ENCODE peak calls at places on chromosomes 2 and 18, in ten cellular contexts. One of them, this sample, is unnamed.

GRCh38 chr2:65490222-65490621 is 57.8 kb upstream of the SPRED2 start:
- DNase-seq in H9: no peak
- DNase-seq in GM23338: no peak
- DNase-seq in mesenchymal stem cell: no peak
- DNase-seq in HepG2: no peak
- DNase-seq in keratinocyte: no peak
- DNase-seq in GM23248: no peak
- DNase-seq in mammary epithelial cell: no peak
- DNase-seq in OCI-LY7: no peak
- DNase-seq in fibroblast of lung: no peak
- DNase-seq in this sample: no peak

GRCh38 chr2:179636995-179637394 is 224.4 kb downstream of the ZNF385B start:
- DNase-seq in OCI-LY7: no peak
- DNase-seq in mesenchymal stem cell: no peak
- DNase-seq in H9: no peak
- DNase-seq in keratinocyte: no peak
- DNase-seq in fibroblast of lung: no peak
- DNase-seq in GM23248: peak; percentile 7
- DNase-seq in HepG2: no peak
- DNase-seq in GM23338: no peak
- DNase-seq in mammary epithelial cell: no peak
- DNase-seq in this sample: no peak

GRCh38 chr2:224723606-224724217 is 7.5 kb upstream of the CCDC195 start:
- DNase-seq in mesenchymal stem cell: no peak
- DNase-seq in H9: no peak
- DNase-seq in GM23248: peak; percentile 77
- DNase-seq in mammary epithelial cell: no peak
- DNase-seq in GM23338: no peak
- DNase-seq in OCI-LY7: no peak
- DNase-seq in fibroblast of lung: no peak
- DNase-seq in HepG2: no peak
- DNase-seq in keratinocyte: no peak
- DNase-seq in this sample: no peak

GRCh38 chr2:9400268-9401058 is 22.9 kb downstream of the ITGB1BP1 start:
- DNase-seq in HepG2: no peak
- DNase-seq in keratinocyte: no peak
- DNase-seq in H9: no peak
- DNase-seq in GM23248: no peak
- DNase-seq in mammary epithelial cell: no peak
- DNase-seq in OCI-LY7: peak; percentile 20
- DNase-seq in mesenchymal stem cell: no peak
- DNase-seq in GM23338: no peak
- DNase-seq in fibroblast of lung: no peak
- DNase-seq in this sample: no peak

GRCh38 chr18:74661008-74661407 is 63.3 kb downstream of the ZNF407 start:
- DNase-seq in GM23338: no peak
- DNase-seq in fibroblast of lung: no peak
- DNase-seq in HepG2: peak; percentile 12
- DNase-seq in keratinocyte: no peak
- DNase-seq in OCI-LY7: no peak
- DNase-seq in mesenchymal stem cell: no peak
- DNase-seq in GM23248: no peak
- DNase-seq in H9: no peak
- DNase-seq in mammary epithelial cell: no peak
- DNase-seq in this sample: no peak

GRCh38 chr18:3655637-3656050 is 205.7 kb downstream of the TGIF1 start:
- DNase-seq in keratinocyte: no peak
- DNase-seq in OCI-LY7: no peak
- DNase-seq in H9: no peak
- DNase-seq in fibroblast of lung: no peak
- DNase-seq in GM23338: no peak
- DNase-seq in GM23248: no peak
- DNase-seq in mesenchymal stem cell: no peak
- DNase-seq in mammary epithelial cell: no peak
- DNase-seq in HepG2: no peak
- DNase-seq in this sample: no peak

GRCh38 chr2:71494523-71495155 is 41.3 kb downstream of the DYSF start:
- DNase-seq in mammary epithelial cell: peak; percentile 19
- DNase-seq in GM23248: no peak
- DNase-seq in keratinocyte: peak; percentile 17
- DNase-seq in OCI-LY7: no peak
- DNase-seq in HepG2: no peak
- DNase-seq in H9: no peak
- DNase-seq in mesenchymal stem cell: no peak
- DNase-seq in fibroblast of lung: no peak
- DNase-seq in GM23338: no peak
- DNase-seq in this sample: peak; percentile 89

GRCh38 chr2:60267122-60267521 is 286.3 kb downstream of the BCL11A start:
- DNase-seq in mammary epithelial cell: no peak
- DNase-seq in GM23248: no peak
- DNase-seq in H9: no peak
- DNase-seq in fibroblast of lung: no peak
- DNase-seq in OCI-LY7: no peak
- DNase-seq in keratinocyte: no peak
- DNase-seq in HepG2: no peak
- DNase-seq in mesenchymal stem cell: no peak
- DNase-seq in GM23338: no peak
- DNase-seq in this sample: no peak

GRCh38 chr18:57439985-57440330 is 4.8 kb downstream of the ONECUT2 start:
- DNase-seq in GM23338: peak; percentile 50
- DNase-seq in mammary epithelial cell: no peak
- DNase-seq in H9: no peak
- DNase-seq in fibroblast of lung: no peak
- DNase-seq in mesenchymal stem cell: no peak
- DNase-seq in GM23248: no peak
- DNase-seq in HepG2: no peak
- DNase-seq in OCI-LY7: no peak
- DNase-seq in keratinocyte: no peak
- DNase-seq in this sample: no peak

GRCh38 chr2:175167792-175168563 is at the start of gene ATF2:
- DNase-seq in fibroblast of lung: peak; percentile 100
- DNase-seq in HepG2: peak; percentile 100
- DNase-seq in mesenchymal stem cell: peak; percentile 100
- DNase-seq in keratinocyte: peak; percentile 96
- DNase-seq in H9: peak; percentile 100
- DNase-seq in mammary epithelial cell: peak; percentile 100
- DNase-seq in GM23338: peak; percentile 100
- DNase-seq in OCI-LY7: peak; percentile 99
- DNase-seq in GM23248: peak; percentile 100
- DNase-seq in this sample: peak; percentile 99

GRCh38 chr2:112153179-112153490 is 14.9 kb downstream of the FBLN7 start:
- DNase-seq in HepG2: no peak
- DNase-seq in GM23338: no peak
- DNase-seq in mammary epithelial cell: no peak
- DNase-seq in mesenchymal stem cell: no peak
- DNase-seq in H9: no peak
- DNase-seq in GM23248: no peak
- DNase-seq in fibroblast of lung: no peak
- DNase-seq in OCI-LY7: no peak
- DNase-seq in keratinocyte: no peak
- DNase-seq in this sample: no peak

GRCh38 chr2:25697559-25698341 is 24.4 kb upstream of the DTNB start:
- DNase-seq in mesenchymal stem cell: no peak
- DNase-seq in fibroblast of lung: peak; percentile 21
- DNase-seq in GM23338: peak; percentile 62
- DNase-seq in mammary epithelial cell: no peak
- DNase-seq in GM23248: no peak
- DNase-seq in keratinocyte: no peak
- DNase-seq in H9: peak; percentile 49
- DNase-seq in OCI-LY7: no peak
- DNase-seq in HepG2: no peak
- DNase-seq in this sample: no peak

GRCh38 chr2:24779121-24779520 is 14.1 kb downstream of the PTRHD1 start:
- DNase-seq in GM23338: peak; percentile 36
- DNase-seq in mammary epithelial cell: no peak
- DNase-seq in H9: no peak
- DNase-seq in fibroblast of lung: no peak
- DNase-seq in mesenchymal stem cell: no peak
- DNase-seq in OCI-LY7: no peak
- DNase-seq in GM23248: no peak
- DNase-seq in keratinocyte: no peak
- DNase-seq in HepG2: no peak
- DNase-seq in this sample: no peak

GRCh38 chr2:203706403-203706802 is at the start of gene CD28:
- DNase-seq in fibroblast of lung: no peak
- DNase-seq in mesenchymal stem cell: no peak
- DNase-seq in HepG2: no peak
- DNase-seq in GM23338: no peak
- DNase-seq in mammary epithelial cell: no peak
- DNase-seq in keratinocyte: no peak
- DNase-seq in H9: no peak
- DNase-seq in GM23248: no peak
- DNase-seq in OCI-LY7: peak; percentile 98
- DNase-seq in this sample: no peak
- H2AFZ ChIP-seq in fibroblast of lung: no peak within 1 kb of the TSS
- H2AFZ ChIP-seq in mesenchymal stem cell: no peak within 1 kb of the TSS
- H2AFZ ChIP-seq in HepG2: no peak within 1 kb of the TSS
- H2AFZ ChIP-seq in GM23338: peak within 1 kb of the TSS; percentile 61
- H2AFZ ChIP-seq in mammary epithelial cell: no peak within 1 kb of the TSS
- H2AFZ ChIP-seq in keratinocyte: no peak within 1 kb of the TSS
- H2AFZ ChIP-seq in H9: no peak within 1 kb of the TSS
- H2AFZ ChIP-seq in GM23248: no peak within 1 kb of the TSS
- H2AFZ ChIP-seq in OCI-LY7: peak within 1 kb of the TSS; percentile 53
- H2AFZ ChIP-seq in this sample: no peak within 1 kb of the TSS

GRCh38 chr2:105181282-105181681 is 60.3 kb upstream of the GPR45 start:
- DNase-seq in keratinocyte: no peak
- DNase-seq in mesenchymal stem cell: no peak
- DNase-seq in H9: no peak
- DNase-seq in HepG2: no peak
- DNase-seq in fibroblast of lung: no peak
- DNase-seq in OCI-LY7: no peak
- DNase-seq in GM23248: no peak
- DNase-seq in mammary epithelial cell: no peak
- DNase-seq in GM23338: no peak
- DNase-seq in this sample: no peak
- H2AFZ ChIP-seq in keratinocyte: no peak overlapping the region
- H2AFZ ChIP-seq in mesenchymal stem cell: no peak overlapping the region
- H2AFZ ChIP-seq in H9: no peak overlapping the region
- H2AFZ ChIP-seq in HepG2: no peak overlapping the region
- H2AFZ ChIP-seq in fibroblast of lung: no peak overlapping the region
- H2AFZ ChIP-seq in OCI-LY7: no peak overlapping the region
- H2AFZ ChIP-seq in GM23248: no peak overlapping the region
- H2AFZ ChIP-seq in mammary epithelial cell: no peak overlapping the region
- H2AFZ ChIP-seq in GM23338: no peak overlapping the region
- H2AFZ ChIP-seq in this sample: no peak overlapping the region

DNA sequence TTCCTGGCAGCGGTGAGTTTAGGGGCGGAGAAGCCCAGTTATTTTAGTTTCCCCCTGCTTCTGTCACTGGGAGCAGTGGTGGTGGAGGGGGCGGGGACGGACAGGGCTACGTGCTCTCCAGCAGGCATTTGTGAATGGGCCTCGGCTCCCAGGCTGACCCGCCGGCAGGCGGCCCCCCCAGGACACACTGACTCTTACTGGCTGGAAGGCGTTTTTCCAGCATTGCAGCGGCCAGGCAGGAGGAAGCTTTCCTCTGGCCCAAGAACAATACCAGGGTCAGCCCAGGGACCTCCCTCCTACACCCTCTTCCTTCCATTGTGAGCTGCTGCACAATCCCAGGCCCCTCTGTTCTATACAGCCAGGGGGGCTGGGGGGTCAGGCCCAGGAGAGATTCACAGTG is 142.0 kb downstream of the CTIF start:
- DNase-seq in mesenchymal stem cell: no peak
- DNase-seq in HepG2: no peak
- DNase-seq in H9: no peak
- DNase-seq in keratinocyte: no peak
- DNase-seq in fibroblast of lung: no peak
- DNase-seq in GM23338: no peak
- DNase-seq in GM23248: no peak
- DNase-seq in OCI-LY7: no peak
- DNase-seq in mammary epithelial cell: no peak
- DNase-seq in this sample: no peak
- H2AFZ ChIP-seq in mesenchymal stem cell: no peak overlapping the region
- H2AFZ ChIP-seq in HepG2: no peak overlapping the region
- H2AFZ ChIP-seq in H9: no peak overlapping the region
- H2AFZ ChIP-seq in keratinocyte: no peak overlapping the region
- H2AFZ ChIP-seq in fibroblast of lung: no peak overlapping the region
- H2AFZ ChIP-seq in GM23338: no peak overlapping the region
- H2AFZ ChIP-seq in GM23248: no peak overlapping the region
- H2AFZ ChIP-seq in OCI-LY7: no peak overlapping the region
- H2AFZ ChIP-seq in mammary epithelial cell: no peak overlapping the region
- H2AFZ ChIP-seq in this sample: no peak overlapping the region

GRCh38 chr18:54411781-54412180 is 54.1 kb downstream of the C18orf54 start:
- DNase-seq in GM23248: no peak
- DNase-seq in H9: no peak
- DNase-seq in OCI-LY7: no peak
- DNase-seq in keratinocyte: no peak
- DNase-seq in GM23338: no peak
- DNase-seq in mesenchymal stem cell: no peak
- DNase-seq in mammary epithelial cell: no peak
- DNase-seq in HepG2: no peak
- DNase-seq in fibroblast of lung: no peak
- DNase-seq in this sample: no peak
- H2AFZ ChIP-seq in GM23248: no peak overlapping the region
- H2AFZ ChIP-seq in H9: no peak overlapping the region
- H2AFZ ChIP-seq in OCI-LY7: no peak overlapping the region
- H2AFZ ChIP-seq in keratinocyte: no peak overlapping the region
- H2AFZ ChIP-seq in GM23338: no peak overlapping the region
- H2AFZ ChIP-seq in mesenchymal stem cell: no peak overlapping the region
- H2AFZ ChIP-seq in mammary epithelial cell: no peak overlapping the region
- H2AFZ ChIP-seq in HepG2: no peak overlapping the region
- H2AFZ ChIP-seq in fibroblast of lung: no peak overlapping the region
- H2AFZ ChIP-seq in this sample: no peak overlapping the region

GRCh38 chr2:48107326-48107925 is 201.1 kb upstream of the FBXO11 start:
- DNase-seq in mesenchymal stem cell: peak; percentile 92
- DNase-seq in GM23338: peak; percentile 47
- DNase-seq in mammary epithelial cell: peak; percentile 91
- DNase-seq in keratinocyte: peak; percentile 84
- DNase-seq in OCI-LY7: no peak
- DNase-seq in HepG2: peak; percentile 39
- DNase-seq in H9: peak; percentile 37
- DNase-seq in fibroblast of lung: peak; percentile 59
- DNase-seq in GM23248: peak; percentile 90
- DNase-seq in this sample: peak; percentile 55
- H2AFZ ChIP-seq in mesenchymal stem cell: no peak overlapping the region
- H2AFZ ChIP-seq in GM23338: peak overlapping the region; percentile 78
- H2AFZ ChIP-seq in mammary epithelial cell: peak overlapping the region; percentile 58
- H2AFZ ChIP-seq in keratinocyte: peak overlapping the region; percentile 30
- H2AFZ ChIP-seq in OCI-LY7: no peak overlapping the region
- H2AFZ ChIP-seq in HepG2: no peak overlapping the region
- H2AFZ ChIP-seq in H9: no peak overlapping the region
- H2AFZ ChIP-seq in fibroblast of lung: peak overlapping the region; percentile 21
- H2AFZ ChIP-seq in GM23248: peak overlapping the region; percentile 24
- H2AFZ ChIP-seq in this sample: peak overlapping the region; percentile 96

GRCh38 chr2:75481041-75481836 is 79.5 kb downstream of the EVA1A start:
- DNase-seq in fibroblast of lung: peak; percentile 39
- DNase-seq in keratinocyte: no peak
- DNase-seq in GM23338: peak; percentile 37
- DNase-seq in mammary epithelial cell: peak; percentile 12
- DNase-seq in mesenchymal stem cell: peak; percentile 32
- DNase-seq in H9: no peak
- DNase-seq in HepG2: peak; percentile 88
- DNase-seq in OCI-LY7: peak; percentile 2
- DNase-seq in GM23248: peak; percentile 55
- DNase-seq in this sample: peak; percentile 10
- H2AFZ ChIP-seq in fibroblast of lung: no peak overlapping the region
- H2AFZ ChIP-seq in keratinocyte: no peak overlapping the region
- H2AFZ ChIP-seq in GM23338: no peak overlapping the region
- H2AFZ ChIP-seq in mammary epithelial cell: no peak overlapping the region
- H2AFZ ChIP-seq in mesenchymal stem cell: no peak overlapping the region
- H2AFZ ChIP-seq in H9: no peak overlapping the region
- H2AFZ ChIP-seq in HepG2: no peak overlapping the region
- H2AFZ ChIP-seq in OCI-LY7: no peak overlapping the region
- H2AFZ ChIP-seq in GM23248: no peak overlapping the region
- H2AFZ ChIP-seq in this sample: no peak overlapping the region

This sample was measured in HCT116.